ENCODE peak calls at places on chromosomes 2 and 18, in eight cellular contexts. One of them, this sample, is unnamed.

GRCh38 chr2:4214444-4215295 is 511.3 kb downstream of the DCDC2C start:
- DNase-seq in GM12878: no peak
- DNase-seq in SK-N-SH: no peak
- DNase-seq in HCT116: no peak
- DNase-seq in H1: no peak
- DNase-seq in K562: no peak
- DNase-seq in GM23338: no peak
- DNase-seq in HepG2: no peak
- DNase-seq in this sample: no peak

GRCh38 chr2:172307800-172308199 is 119.6 kb upstream of the ITGA6 start:
- DNase-seq in HepG2: no peak
- DNase-seq in SK-N-SH: no peak
- DNase-seq in HCT116: no peak
- DNase-seq in H1: no peak
- DNase-seq in K562: no peak
- DNase-seq in GM23338: no peak
- DNase-seq in GM12878: no peak
- DNase-seq in this sample: peak; percentile 94

GRCh38 chr2:37720533-37721218 is 49.2 kb upstream of the CDC42EP3 start:
- DNase-seq in GM12878: no peak
- DNase-seq in SK-N-SH: no peak
- DNase-seq in HCT116: no peak
- DNase-seq in GM23338: no peak
- DNase-seq in K562: no peak
- DNase-seq in H1: no peak
- DNase-seq in HepG2: no peak
- DNase-seq in this sample: peak; percentile 77

GRCh38 chr2:174749793-174750192 is 14.5 kb downstream of the CHRNA1 start:
- DNase-seq in H1: no peak
- DNase-seq in GM12878: no peak
- DNase-seq in GM23338: no peak
- DNase-seq in K562: no peak
- DNase-seq in SK-N-SH: no peak
- DNase-seq in HepG2: no peak
- DNase-seq in HCT116: no peak
- DNase-seq in this sample: no peak

GRCh38 chr2:10890706-10891270 is 20.9 kb upstream of the KCNF1 start:
- DNase-seq in HCT116: no peak
- DNase-seq in HepG2: no peak
- DNase-seq in H1: no peak
- DNase-seq in K562: no peak
- DNase-seq in GM23338: no peak
- DNase-seq in SK-N-SH: no peak
- DNase-seq in GM12878: no peak
- DNase-seq in this sample: no peak

GRCh38 chr2:190571666-190572065 is 37.1 kb upstream of the NEMP2 start:
- DNase-seq in HCT116: no peak
- DNase-seq in GM12878: no peak
- DNase-seq in HepG2: no peak
- DNase-seq in GM23338: no peak
- DNase-seq in SK-N-SH: peak; percentile 54
- DNase-seq in H1: no peak
- DNase-seq in K562: no peak
- DNase-seq in this sample: no peak

GRCh38 chr2:232315049-232315922 is 63.3 kb upstream of the ALPP start:
- DNase-seq in HCT116: no peak
- DNase-seq in GM12878: peak; percentile 63
- DNase-seq in HepG2: no peak
- DNase-seq in K562: no peak
- DNase-seq in GM23338: peak; percentile 19
- DNase-seq in H1: no peak
- DNase-seq in SK-N-SH: no peak
- DNase-seq in this sample: peak; percentile 83

GRCh38 chr2:240269886-240270285 is 129.4 kb upstream of the OTOS start:
- DNase-seq in GM12878: no peak
- DNase-seq in HepG2: no peak
- DNase-seq in SK-N-SH: no peak
- DNase-seq in H1: no peak
- DNase-seq in HCT116: no peak
- DNase-seq in K562: no peak
- DNase-seq in GM23338: no peak
- DNase-seq in this sample: no peak

GRCh38 chr2:230713331-230714121 is 884 bp downstream of the CAB39 start:
- DNase-seq in SK-N-SH: peak; percentile 76
- DNase-seq in GM12878: no peak
- DNase-seq in K562: peak; percentile 62
- DNase-seq in H1: no peak
- DNase-seq in HCT116: no peak
- DNase-seq in HepG2: peak; percentile 46
- DNase-seq in GM23338: peak; percentile 54
- DNase-seq in this sample: peak; percentile 11

GRCh38 chr2:55010149-55010591 is 40.1 kb downstream of the RTN4 start:
- DNase-seq in GM12878: peak; percentile 60
- DNase-seq in H1: no peak
- DNase-seq in GM23338: no peak
- DNase-seq in SK-N-SH: no peak
- DNase-seq in HCT116: no peak
- DNase-seq in K562: no peak
- DNase-seq in HepG2: no peak
- DNase-seq in this sample: no peak

GRCh38 chr2:17962874-17963273 is 84.4 kb downstream of the KCNS3 start:
- DNase-seq in GM12878: no peak
- DNase-seq in GM23338: peak; percentile 53
- DNase-seq in HepG2: no peak
- DNase-seq in HCT116: no peak
- DNase-seq in SK-N-SH: no peak
- DNase-seq in H1: no peak
- DNase-seq in K562: no peak
- DNase-seq in this sample: no peak

GRCh38 chr2:108229875-108230274 is 9.9 kb upstream of the SULT1C3 start:
- DNase-seq in SK-N-SH: no peak
- DNase-seq in K562: no peak
- DNase-seq in H1: no peak
- DNase-seq in GM12878: no peak
- DNase-seq in HepG2: no peak
- DNase-seq in HCT116: no peak
- DNase-seq in GM23338: no peak
- DNase-seq in this sample: no peak

GRCh38 chr2:234357666-234358065 is 139.2 kb downstream of the ARL4C start:
- DNase-seq in HCT116: no peak
- DNase-seq in SK-N-SH: no peak
- DNase-seq in HepG2: no peak
- DNase-seq in GM23338: no peak
- DNase-seq in GM12878: no peak
- DNase-seq in H1: no peak
- DNase-seq in K562: no peak
- DNase-seq in this sample: no peak

DNA sequence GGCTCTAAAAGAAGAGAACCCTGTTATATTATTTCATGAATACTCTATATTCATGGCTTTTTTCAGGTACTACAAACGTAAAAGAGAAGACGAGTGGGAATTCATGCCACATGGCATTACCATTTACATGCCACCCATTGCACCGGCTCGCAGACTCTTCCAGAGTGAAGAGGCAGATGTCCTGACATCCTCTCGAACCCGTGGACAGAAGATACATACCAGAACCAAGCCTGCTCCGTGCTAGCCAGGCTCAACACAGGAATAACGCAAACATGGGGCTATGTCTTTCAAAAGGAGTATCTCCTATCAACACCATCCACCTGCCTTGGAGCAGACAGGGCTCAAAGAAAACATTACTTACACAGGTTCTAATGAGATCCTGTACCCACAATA is 168.8 kb downstream of the THADA start:
- DNase-seq in SK-N-SH: no peak
- DNase-seq in H1: no peak
- DNase-seq in GM23338: no peak
- DNase-seq in HCT116: no peak
- DNase-seq in GM12878: no peak
- DNase-seq in HepG2: no peak
- DNase-seq in K562: peak; percentile 50
- DNase-seq in this sample: no peak
- H3K4me3 ChIP-seq in SK-N-SH: no peak overlapping the region
- H3K4me3 ChIP-seq in H1: no peak overlapping the region
- H3K4me3 ChIP-seq in GM23338: no peak overlapping the region
- H3K4me3 ChIP-seq in HCT116: no peak overlapping the region
- H3K4me3 ChIP-seq in GM12878: no peak overlapping the region
- H3K4me3 ChIP-seq in HepG2: no peak overlapping the region
- H3K4me3 ChIP-seq in K562: no peak overlapping the region
- H3K4me3 ChIP-seq in this sample: no peak overlapping the region

DNA sequence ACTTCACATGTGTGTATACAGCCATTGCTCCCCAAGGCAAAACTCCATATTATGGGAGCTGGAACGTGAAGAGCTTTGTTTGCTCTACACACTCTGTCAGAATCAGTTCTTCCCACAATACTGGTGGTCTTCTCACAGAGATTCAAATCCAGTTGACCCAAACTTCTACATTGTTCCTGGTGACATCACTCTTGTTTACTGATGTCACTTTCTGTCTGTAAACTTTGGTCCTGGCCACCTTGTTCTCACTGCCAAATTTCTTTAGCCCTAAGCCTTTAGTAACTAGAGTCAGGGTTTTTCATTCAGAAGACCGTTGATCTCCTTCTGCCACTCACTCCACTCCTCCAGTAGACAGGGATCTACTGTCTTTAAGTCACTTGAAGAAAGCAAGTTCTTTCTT is 386.0 kb upstream of the ZEB2 start:
- DNase-seq in K562: no peak
- DNase-seq in H1: no peak
- DNase-seq in HepG2: no peak
- DNase-seq in GM23338: no peak
- DNase-seq in HCT116: no peak
- DNase-seq in GM12878: no peak
- DNase-seq in SK-N-SH: no peak
- DNase-seq in this sample: no peak
- TF ChIP-seq POLR2AphosphoS5 in K562: no peak
- TF ChIP-seq POLR2AphosphoS5 in H1: no peak
- TF ChIP-seq POLR2AphosphoS5 in HepG2: no peak
- TF ChIP-seq POLR2AphosphoS5 in GM23338: no peak
- TF ChIP-seq POLR2AphosphoS5 in HCT116: no peak
- TF ChIP-seq POLR2AphosphoS5 in GM12878: no peak
- TF ChIP-seq POLR2AphosphoS5 in SK-N-SH: no peak
- TF ChIP-seq POLR2AphosphoS5 in this sample: no peak

DNA sequence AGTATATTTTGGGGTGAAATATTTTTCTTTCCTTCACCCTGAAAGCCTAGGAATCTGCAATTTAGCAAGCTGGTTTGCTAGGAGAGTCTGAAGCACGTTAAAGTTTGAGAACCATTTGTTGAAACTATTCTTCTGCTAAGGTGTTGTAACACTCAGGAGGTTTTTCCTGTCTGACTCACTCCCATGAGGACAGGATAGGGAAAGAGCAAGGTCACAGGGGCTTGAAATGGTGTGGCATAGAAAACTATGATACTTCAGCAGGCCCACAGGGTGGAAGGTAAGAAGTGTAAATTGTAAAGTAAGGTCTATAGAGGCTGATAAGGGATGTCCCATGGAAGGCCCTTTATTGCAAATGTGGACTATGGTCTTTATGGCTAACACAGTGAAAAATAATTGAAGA is 177.7 kb upstream of the ZC3H15 start:
- DNase-seq in GM12878: no peak
- DNase-seq in HCT116: no peak
- DNase-seq in H1: no peak
- DNase-seq in SK-N-SH: no peak
- DNase-seq in GM23338: no peak
- DNase-seq in K562: no peak
- DNase-seq in HepG2: peak; percentile 88
- DNase-seq in this sample: peak; percentile 13
- H2AFZ ChIP-seq in GM12878: no peak overlapping the region
- H2AFZ ChIP-seq in HCT116: no peak overlapping the region
- H2AFZ ChIP-seq in H1: no peak overlapping the region
- H2AFZ ChIP-seq in SK-N-SH: no peak overlapping the region
- H2AFZ ChIP-seq in GM23338: no peak overlapping the region
- H2AFZ ChIP-seq in K562: no peak overlapping the region
- H2AFZ ChIP-seq in HepG2: no peak overlapping the region
- H2AFZ ChIP-seq in this sample: no peak overlapping the region

GRCh38 chr2:1518891-1519530 is 105.7 kb downstream of the TPO start:
- DNase-seq in GM12878: no peak
- DNase-seq in GM23338: no peak
- DNase-seq in HCT116: no peak
- DNase-seq in SK-N-SH: no peak
- DNase-seq in HepG2: no peak
- DNase-seq in H1: no peak
- DNase-seq in K562: no peak
- DNase-seq in this sample: no peak
- H3K4me3 ChIP-seq in GM12878: no peak overlapping the region
- H3K4me3 ChIP-seq in GM23338: no peak overlapping the region
- H3K4me3 ChIP-seq in HCT116: no peak overlapping the region
- H3K4me3 ChIP-seq in SK-N-SH: no peak overlapping the region
- H3K4me3 ChIP-seq in HepG2: no peak overlapping the region
- H3K4me3 ChIP-seq in H1: no peak overlapping the region
- H3K4me3 ChIP-seq in K562: no peak overlapping the region
- H3K4me3 ChIP-seq in this sample: no peak overlapping the region

DNA sequence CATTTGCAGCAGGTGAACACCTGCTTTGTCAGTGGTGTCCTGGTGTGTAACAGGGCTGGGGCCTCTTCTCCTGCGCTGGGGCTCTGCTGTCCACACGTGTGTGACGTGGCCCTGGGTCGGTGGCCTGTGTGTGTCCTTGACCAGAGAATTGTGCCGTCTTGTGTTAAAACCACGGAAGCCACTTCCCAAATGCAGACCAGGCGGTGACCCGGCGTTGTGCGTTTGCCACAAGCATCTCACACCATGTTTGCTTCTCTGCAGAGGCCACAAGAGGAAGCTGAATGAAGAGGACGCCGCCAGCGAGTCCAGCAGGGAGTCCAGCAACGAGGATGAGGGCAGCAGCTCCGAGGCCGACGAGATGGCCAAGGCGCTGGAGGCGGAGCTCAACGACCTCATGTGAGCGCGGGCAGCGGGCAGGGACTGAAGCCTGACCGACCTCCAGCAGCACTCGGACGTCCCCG is 44.3 kb upstream of the KCNG2 start:
- DNase-seq in GM12878: no peak
- DNase-seq in H1: no peak
- DNase-seq in SK-N-SH: no peak
- DNase-seq in K562: no peak
- DNase-seq in GM23338: no peak
- DNase-seq in HCT116: no peak
- DNase-seq in HepG2: no peak
- DNase-seq in this sample: no peak
- TF ChIP-seq POLR2AphosphoS5 in GM12878: no peak
- TF ChIP-seq POLR2AphosphoS5 in H1: no peak
- TF ChIP-seq POLR2AphosphoS5 in SK-N-SH: no peak
- TF ChIP-seq POLR2AphosphoS5 in K562: no peak
- TF ChIP-seq POLR2AphosphoS5 in GM23338: no peak
- TF ChIP-seq POLR2AphosphoS5 in HCT116: no peak
- TF ChIP-seq POLR2AphosphoS5 in HepG2: no peak
- TF ChIP-seq POLR2AphosphoS5 in this sample: no peak

This sample was measured in endothelial cell of umbilical vein.